ENCODE peak calls at places on chromosome 14, in seven cellular contexts. U is colonic mucosa; Q is putamen; K is Calu3; E is glomerular endothelial cell; A is activated naive CD4-positive, alpha-beta T cell treated with anti-CD3 and anti-CD28 coated beads for 36 hours; F is SK-N-SH. L is an unnamed sample.

GRCh38 chr14:103561381-103562134 is 899 bp downstream of the BAG5 start:
- DNase-seq in U (no peak), Q (no peak), K (peak), E (no peak), A (peak), F (peak), L (peak)

GRCh38 chr14:64465856-64466554 is 706 bp downstream of the AKAP5 start:
- DNase-seq in U (peak), Q (peak), K (peak), E (no peak), A (no peak), F (peak), L (peak)

GRCh38 chr14:70601162-70601561 is 707 bp upstream of the MED6 start:
- DNase-seq in U (no peak), Q (peak), K (no peak), E (no peak), A (no peak), F (no peak), L (peak)

GRCh38 chr14:78633747-78634146 is 463.6 kb downstream of the NRXN3 start:
- DNase-seq in U (no peak), Q (peak), K (no peak), E (no peak), A (no peak), F (no peak), L (no peak)

GRCh38 chr14:92649934-92650545 is 98.4 kb downstream of the LGMN start:
- DNase-seq in U (no peak), Q (peak), K (no peak), E (no peak), A (no peak), F (no peak), L (peak)

GRCh38 chr14:59268011-59268410 is 79.5 kb downstream of the DAAM1 start:
- DNase-seq in U (no peak), Q (no peak), K (peak), E (no peak), A (no peak), F (no peak), L (no peak)

GRCh38 chr14:95290021-95290420 is 29.7 kb downstream of the CLMN start:
- DNase-seq in U (no peak), Q (no peak), K (no peak), E (no peak), A (no peak), F (no peak), L (no peak)

GRCh38 chr14:93946104-93946503 is 19.0 kb downstream of the FAM181A start:
- DNase-seq in U (no peak), Q (no peak), K (peak), E (no peak), A (no peak), F (no peak), L (no peak)

GRCh38 chr14:75440733-75441474 is 13.1 kb downstream of the JDP2 start:
- DNase-seq in U (no peak), Q (no peak), K (no peak), E (no peak), A (no peak), F (no peak), L (peak)

GRCh38 chr14:88044129-88044727 is 39.3 kb downstream of the GPR65 start:
- DNase-seq in U (no peak), Q (no peak), K (peak), E (no peak), A (no peak), F (no peak), L (no peak)

GRCh38 chr14:52874389-52874788 is 76.5 kb downstream of the FERMT2 start:
- DNase-seq in U (no peak), Q (no peak), K (no peak), E (no peak), A (no peak), F (no peak), L (no peak)

GRCh38 chr14:93133476-93133875 is 17.8 kb upstream of the ITPK1 start:
- DNase-seq in U (peak), Q (no peak), K (no peak), E (no peak), A (no peak), F (no peak), L (peak)

GRCh38 chr14:96038558-96038919 is 623 bp upstream of the C14orf132 start:
- DNase-seq in U (no peak), Q (no peak), K (no peak), E (no peak), A (no peak), F (no peak), L (no peak)

GRCh38 chr14:69953266-69953905 is 74.2 kb downstream of the SMOC1 start:
- DNase-seq in U (no peak), Q (peak), K (no peak), E (no peak), A (no peak), F (no peak), L (no peak)

GRCh38 chr14:21231020-21231652 is 38.1 kb downstream of the HNRNPC start:
- DNase-seq in U (no peak), Q (no peak), K (no peak), E (no peak), A (peak), F (no peak), L (no peak)

GRCh38 chr14:37413050-37413449 is 182.0 kb downstream of the FOXA1 start:
- DNase-seq in U (no peak), Q (no peak), K (no peak), E (no peak), A (no peak), F (no peak), L (no peak)

GRCh38 chr14:22614240-22614799 is 16.2 kb downstream of the ABHD4 start:
- DNase-seq in U (peak), Q (no peak), K (peak), E (peak), A (no peak), F (no peak), L (peak)

GRCh38 chr14:90381011-90381790 is 15.6 kb upstream of the CALM1 start:
- DNase-seq in U (peak), Q (peak), K (no peak), E (no peak), A (no peak), F (no peak), L (peak)

GRCh38 chr14:68680541-68681051 is 112.3 kb downstream of the ZFP36L1 start:
- DNase-seq in U (no peak), Q (no peak), K (no peak), E (no peak), A (no peak), F (no peak), L (peak)

GRCh38 chr14:25394356-25394755 is 344.4 kb upstream of the STXBP6 start:
- DNase-seq in U (no peak), Q (no peak), K (no peak), E (no peak), A (no peak), F (no peak), L (no peak)

GRCh38 chr14:45252356-45253069 is 489 bp downstream of the MIS18BP1 start:
- DNase-seq in U (peak), Q (no peak), K (peak), E (no peak), A (peak), F (peak), L (peak)

GRCh38 chr14:89440997-89441909 is 24.2 kb upstream of the FOXN3 start:
- DNase-seq in U (no peak), Q (no peak), K (no peak), E (no peak), A (no peak), F (no peak), L (no peak)

GRCh38 chr14:91252901-91253794 is 8.6 kb upstream of the GPR68 start:
- DNase-seq in U (peak), Q (no peak), K (peak), E (no peak), A (peak), F (peak), L (no peak)

GRCh38 chr14:41167040-41167439 is 439.6 kb upstream of the LRFN5 start:
- DNase-seq in U (no peak), Q (no peak), K (no peak), E (no peak), A (no peak), F (no peak), L (no peak)

GRCh38 chr14:35320472-35320871 is 28.3 kb downstream of the PSMA6 start:
- DNase-seq in U (no peak), Q (no peak), K (no peak), E (no peak), A (no peak), F (no peak), L (no peak)

GRCh38 chr14:39469094-39469710 is 37.0 kb upstream of the FBXO33 start:
- DNase-seq in U (no peak), Q (no peak), K (peak), E (no peak), A (peak), F (no peak), L (peak)

GRCh38 chr14:103519837-103520212 is 2.8 kb downstream of the CKB start:
- DNase-seq in U (no peak), Q (no peak), K (no peak), E (no peak), A (no peak), F (peak), L (no peak)

GRCh38 chr14:93956514-93957332 is 19.6 kb downstream of the ASB2 start:
- DNase-seq in U (no peak), Q (no peak), K (no peak), E (no peak), A (no peak), F (no peak), L (no peak)

GRCh38 chr14:64845878-64846277 is 33.8 kb downstream of the SPTB start:
- DNase-seq in U (no peak), Q (no peak), K (no peak), E (no peak), A (no peak), F (peak), L (no peak)

L was measured in fibroblast of pulmonary artery.